ENCODE peak calls at places on chromosome 9, in eight cellular contexts. Q, P, Z, K, A, C, D and I are unnamed samples.

GRCh38 chr9:98091735-98092632 is 27.0 kb downstream of the TRIM14 start:
- DNase-seq in K (no peak), D (no peak), C (no peak), P (peak; percentile 37), A (no peak), Q (no peak), Z (no peak), I (no peak)

GRCh38 chr9:87212563-87213154 is 265.4 kb upstream of the GAS1 start:
- DNase-seq in Z (no peak), A (peak; percentile 8), P (peak; percentile 27), C (peak; percentile 4), Q (no peak), K (no peak), D (no peak), I (no peak)

GRCh38 chr9:111957856-111958631 is 61.4 kb downstream of the UGCG start:
- DNase-seq in Z (no peak), Q (no peak), C (no peak), P (no peak), K (peak; percentile 28), D (no peak), A (peak; percentile 68), I (peak; percentile 99)

GRCh38 chr9:129162497-129162896 is 15.6 kb downstream of the IER5L start:
- DNase-seq in P (no peak), Z (no peak), D (no peak), C (no peak), A (no peak), Q (no peak), K (no peak), I (no peak)

GRCh38 chr9:137784641-137785513 is 92.7 kb upstream of the CACNA1B start:
- DNase-seq in K (no peak), Z (no peak), P (no peak), C (no peak), D (no peak), Q (no peak), A (no peak), I (no peak)

GRCh38 chr9:129270903-129271431 is 92.9 kb upstream of the IER5L start:
- DNase-seq in D (no peak), Q (no peak), C (no peak), A (no peak), P (no peak), K (peak; percentile 5), Z (no peak), I (no peak)

GRCh38 chr9:97293207-97293721 is 14.2 kb upstream of the CCDC180 start:
- DNase-seq in Q (no peak), D (peak; percentile 24), C (no peak), A (peak; percentile 37), P (no peak), Z (no peak), K (no peak), I (no peak)

GRCh38 chr9:78298046-78298511 is 1.2 kb downstream of the PSAT1 start:
- DNase-seq in Z (peak; percentile 67), C (no peak), D (no peak), Q (no peak), K (peak; percentile 11), P (peak; percentile 41), A (no peak), I (no peak)

GRCh38 chr9:86955003-86955402 is 7.7 kb upstream of the GAS1 start:
- DNase-seq in Q (no peak), K (no peak), Z (no peak), A (no peak), D (no peak), C (no peak), P (no peak), I (no peak)